ENCODE peak calls at places on chromosomes 6 and 20, in nine cellular contexts. X is LoVo, U is ACHN, W is cerebellum, V is right cardiac atrium, R is midbrain, M is hippocampal formation, F is cardiac muscle cell, N is AG04450. E is an unnamed sample.
A peak's percentile ranks its signal among the peaks of the same experiment; 100 is the strongest.

GRCh38 chr20:13546497-13547131 is 92.1 kb downstream of the TASP1 start:
- DNase-seq in X (peak; percentile 70), U (peak; percentile 76), W (no peak), V (peak; percentile 92), R (peak; percentile 53), M (peak; percentile 36), F (peak; percentile 81), N (peak; percentile 30), E (peak; percentile 83)

GRCh38 chr20:38842558-38842981 is 37.1 kb downstream of the PPP1R16B start:
- DNase-seq in X (no peak), U (no peak), W (no peak), V (no peak), R (no peak), M (no peak), F (no peak), N (no peak), E (no peak)

GRCh38 chr6:148998704-148999103 is 251.9 kb downstream of the UST start:
- DNase-seq in X (no peak), U (no peak), W (peak; percentile 42), V (no peak), R (no peak), M (no peak), F (no peak), N (no peak), E (no peak)

GRCh38 chr6:139751179-139751578 is 376.7 kb upstream of the CITED2 start:
- DNase-seq in X (no peak), U (no peak), W (no peak), V (no peak), R (no peak), M (no peak), F (no peak), N (no peak), E (no peak)

GRCh38 chr20:34300809-34301586 is 2.2 kb downstream of the AHCY start:
- DNase-seq in X (no peak), U (no peak), W (no peak), V (no peak), R (no peak), M (no peak), F (no peak), N (no peak), E (peak; percentile 37)

GRCh38 chr6:170584954-170585498 is 589 bp upstream of the PDCD2 start:
- DNase-seq in X (no peak), U (no peak), W (no peak), V (no peak), R (no peak), M (no peak), F (no peak), N (no peak), E (no peak)

GRCh38 chr20:46362931-46363872 is 43.2 kb downstream of the ELMO2 start:
- DNase-seq in X (no peak), U (no peak), W (no peak), V (peak; percentile 22), R (no peak), M (no peak), F (no peak), N (no peak), E (no peak)

GRCh38 chr20:4138056-4138455 is 122.7 kb upstream of the RNF24 start:
- DNase-seq in X (peak; percentile 51), U (no peak), W (no peak), V (no peak), R (no peak), M (no peak), F (no peak), N (no peak), E (no peak)

GRCh38 chr20:54126809-54127655 is 46.8 kb downstream of the CYP24A1 start:
- DNase-seq in X (no peak), U (no peak), W (no peak), V (no peak), R (no peak), M (no peak), F (no peak), N (no peak), E (no peak)

GRCh38 chr20:13681248-13682125 is 42.8 kb upstream of the TASP1 start:
- DNase-seq in X (peak; percentile 73), U (no peak), W (no peak), V (no peak), R (no peak), M (no peak), F (no peak), N (no peak), E (no peak)

GRCh38 chr20:33861458-33861857 is 50.3 kb downstream of the CHMP4B start:
- DNase-seq in X (no peak), U (no peak), W (no peak), V (no peak), R (no peak), M (no peak), F (no peak), N (no peak), E (peak; percentile 16)

GRCh38 chr20:3103369-3104032 is 19.0 kb upstream of the AVP start:
- DNase-seq in X (no peak), U (no peak), W (no peak), V (no peak), R (no peak), M (no peak), F (no peak), N (no peak), E (no peak)

GRCh38 chr6:35683267-35683666 is 5.4 kb downstream of the FKBP5 start:
- DNase-seq in X (no peak), U (no peak), W (no peak), V (no peak), R (no peak), M (no peak), F (no peak), N (no peak), E (no peak)

GRCh38 chr6:79763301-79763700 is 132.2 kb downstream of the SH3BGRL2 start:
- DNase-seq in X (no peak), U (no peak), W (no peak), V (no peak), R (no peak), M (no peak), F (no peak), N (no peak), E (no peak)

GRCh38 chr6:132797975-132798819 is at the start of gene SLC18B1:
- DNase-seq in X (peak; percentile 56), U (peak; percentile 48), W (peak; percentile 61), V (peak; percentile 87), R (peak; percentile 49), M (peak; percentile 54), F (peak; percentile 44), N (no peak), E (peak; percentile 52)

GRCh38 chr20:56445130-56445529 is 23.3 kb upstream of the RTF2 start:
- DNase-seq in X (no peak), U (no peak), W (no peak), V (no peak), R (no peak), M (no peak), F (no peak), N (no peak), E (no peak)

GRCh38 chr6:125752773-125753172 is 3.3 kb downstream of the HEY2 start:
- DNase-seq in X (no peak), U (no peak), W (no peak), V (no peak), R (no peak), M (no peak), F (no peak), N (no peak), E (peak; percentile 9)

GRCh38 chr6:139436521-139437348 is 62.3 kb upstream of the CITED2 start:
- DNase-seq in X (peak; percentile 66), U (no peak), W (no peak), V (no peak), R (no peak), M (no peak), F (no peak), N (no peak), E (peak; percentile 19)

GRCh38 chr6:139323511-139324445 is 32.0 kb upstream of the TXLNB start:
- DNase-seq in X (no peak), U (no peak), W (no peak), V (peak; percentile 82), R (no peak), M (no peak), F (peak; percentile 92), N (peak; percentile 30), E (no peak)

GRCh38 chr6:165552248-165552736 is 110.7 kb downstream of the PDE10A start:
- DNase-seq in X (no peak), U (no peak), W (no peak), V (no peak), R (no peak), M (no peak), F (no peak), N (no peak), E (no peak)